ENCODE peak calls at places on chromosomes 11 and 22, in nine cellular contexts. One of them, this sample, is unnamed.

GRCh38 chr11:61429346-61429690 is 457 bp downstream of the CPSF7 start:
- DNase-seq in fibroblast of the aortic adventitia: peak
- DNase-seq in kidney: no peak
- DNase-seq in osteocyte: peak
- DNase-seq in uterus: peak
- DNase-seq in GM20000: peak
- DNase-seq in heart right ventricle: peak
- DNase-seq in lower lobe of right lung: no peak
- DNase-seq in GM12865: peak
- DNase-seq in this sample: no peak

GRCh38 chr11:118607401-118608267 is at the start of gene PHLDB1:
- DNase-seq in fibroblast of the aortic adventitia: peak
- DNase-seq in kidney: peak
- DNase-seq in osteocyte: peak
- DNase-seq in uterus: peak
- DNase-seq in GM20000: no peak
- DNase-seq in heart right ventricle: peak
- DNase-seq in lower lobe of right lung: peak
- DNase-seq in GM12865: peak
- DNase-seq in this sample: peak

GRCh38 chr22:50621491-50621880 is 6.5 kb downstream of the ARSA start:
- DNase-seq in fibroblast of the aortic adventitia: no peak
- DNase-seq in kidney: no peak
- DNase-seq in osteocyte: no peak
- DNase-seq in uterus: no peak
- DNase-seq in GM20000: peak
- DNase-seq in heart right ventricle: no peak
- DNase-seq in lower lobe of right lung: no peak
- DNase-seq in GM12865: peak
- DNase-seq in this sample: no peak

GRCh38 chr11:76612226-76612625 is 58.3 kb downstream of the LRRC32 start:
- DNase-seq in fibroblast of the aortic adventitia: no peak
- DNase-seq in kidney: no peak
- DNase-seq in osteocyte: no peak
- DNase-seq in uterus: no peak
- DNase-seq in GM20000: no peak
- DNase-seq in heart right ventricle: no peak
- DNase-seq in lower lobe of right lung: no peak
- DNase-seq in GM12865: no peak
- DNase-seq in this sample: no peak

GRCh38 chr22:46640293-46640692 is 20.1 kb downstream of the GRAMD4 start:
- DNase-seq in fibroblast of the aortic adventitia: no peak
- DNase-seq in kidney: no peak
- DNase-seq in osteocyte: no peak
- DNase-seq in uterus: no peak
- DNase-seq in GM20000: no peak
- DNase-seq in heart right ventricle: no peak
- DNase-seq in lower lobe of right lung: no peak
- DNase-seq in GM12865: no peak
- DNase-seq in this sample: no peak

GRCh38 chr11:2665747-2666710 is 33.8 kb downstream of the KCNQ1OT1 start:
- DNase-seq in fibroblast of the aortic adventitia: peak
- DNase-seq in kidney: peak
- DNase-seq in osteocyte: peak
- DNase-seq in uterus: peak
- DNase-seq in GM20000: no peak
- DNase-seq in heart right ventricle: no peak
- DNase-seq in lower lobe of right lung: no peak
- DNase-seq in GM12865: no peak
- DNase-seq in this sample: peak

GRCh38 chr22:30305519-30305905 is 16.2 kb upstream of the CASTOR1 start:
- DNase-seq in fibroblast of the aortic adventitia: peak
- DNase-seq in kidney: peak
- DNase-seq in osteocyte: no peak
- DNase-seq in uterus: peak
- DNase-seq in GM20000: peak
- DNase-seq in heart right ventricle: peak
- DNase-seq in lower lobe of right lung: no peak
- DNase-seq in GM12865: peak
- DNase-seq in this sample: peak

GRCh38 chr11:68313574-68314202 is 1.3 kb downstream of the LRP5 start:
- DNase-seq in fibroblast of the aortic adventitia: peak
- DNase-seq in kidney: no peak
- DNase-seq in osteocyte: no peak
- DNase-seq in uterus: no peak
- DNase-seq in GM20000: no peak
- DNase-seq in heart right ventricle: no peak
- DNase-seq in lower lobe of right lung: no peak
- DNase-seq in GM12865: no peak
- DNase-seq in this sample: peak

GRCh38 chr11:17021550-17021949 is 7.3 kb upstream of the PLEKHA7 start:
- DNase-seq in fibroblast of the aortic adventitia: no peak
- DNase-seq in kidney: no peak
- DNase-seq in osteocyte: no peak
- DNase-seq in uterus: no peak
- DNase-seq in GM20000: no peak
- DNase-seq in heart right ventricle: no peak
- DNase-seq in lower lobe of right lung: no peak
- DNase-seq in GM12865: no peak
- DNase-seq in this sample: no peak

GRCh38 chr11:2318707-2319106 is 16.9 kb downstream of the TSPAN32 start:
- DNase-seq in fibroblast of the aortic adventitia: no peak
- DNase-seq in kidney: no peak
- DNase-seq in osteocyte: no peak
- DNase-seq in uterus: no peak
- DNase-seq in GM20000: no peak
- DNase-seq in heart right ventricle: no peak
- DNase-seq in lower lobe of right lung: no peak
- DNase-seq in GM12865: no peak
- DNase-seq in this sample: no peak

GRCh38 chr22:35567214-35567792 is 26.7 kb downstream of the RASD2 start:
- DNase-seq in fibroblast of the aortic adventitia: no peak
- DNase-seq in kidney: no peak
- DNase-seq in osteocyte: no peak
- DNase-seq in uterus: no peak
- DNase-seq in GM20000: no peak
- DNase-seq in heart right ventricle: no peak
- DNase-seq in lower lobe of right lung: no peak
- DNase-seq in GM12865: no peak
- DNase-seq in this sample: no peak

GRCh38 chr11:102359372-102359771 is 12.4 kb downstream of the BIRC2 start:
- DNase-seq in fibroblast of the aortic adventitia: no peak
- DNase-seq in kidney: no peak
- DNase-seq in osteocyte: no peak
- DNase-seq in uterus: no peak
- DNase-seq in GM20000: no peak
- DNase-seq in heart right ventricle: no peak
- DNase-seq in lower lobe of right lung: no peak
- DNase-seq in GM12865: no peak
- DNase-seq in this sample: no peak

GRCh38 chr11:61609970-61610347 is 29.1 kb upstream of the SYT7 start:
- DNase-seq in fibroblast of the aortic adventitia: no peak
- DNase-seq in kidney: no peak
- DNase-seq in osteocyte: no peak
- DNase-seq in uterus: no peak
- DNase-seq in GM20000: no peak
- DNase-seq in heart right ventricle: no peak
- DNase-seq in lower lobe of right lung: no peak
- DNase-seq in GM12865: no peak
- DNase-seq in this sample: no peak

GRCh38 chr22:33803371-33803770 is 116.9 kb downstream of the LARGE1 start:
- DNase-seq in fibroblast of the aortic adventitia: peak
- DNase-seq in kidney: no peak
- DNase-seq in osteocyte: no peak
- DNase-seq in uterus: peak
- DNase-seq in GM20000: no peak
- DNase-seq in heart right ventricle: no peak
- DNase-seq in lower lobe of right lung: no peak
- DNase-seq in GM12865: no peak
- DNase-seq in this sample: no peak

GRCh38 chr11:77346906-77347603 is 45.6 kb upstream of the GDPD4 start:
- DNase-seq in fibroblast of the aortic adventitia: peak
- DNase-seq in kidney: no peak
- DNase-seq in osteocyte: no peak
- DNase-seq in uterus: no peak
- DNase-seq in GM20000: no peak
- DNase-seq in heart right ventricle: no peak
- DNase-seq in lower lobe of right lung: no peak
- DNase-seq in GM12865: no peak
- DNase-seq in this sample: no peak

GRCh38 chr22:23063539-23064380 is 6.6 kb upstream of the GNAZ start:
- DNase-seq in fibroblast of the aortic adventitia: no peak
- DNase-seq in kidney: peak
- DNase-seq in osteocyte: peak
- DNase-seq in uterus: no peak
- DNase-seq in GM20000: no peak
- DNase-seq in heart right ventricle: peak
- DNase-seq in lower lobe of right lung: peak
- DNase-seq in GM12865: no peak
- DNase-seq in this sample: peak

GRCh38 chr22:32574397-32574796 is 99.8 kb downstream of the FBXO7 start:
- DNase-seq in fibroblast of the aortic adventitia: no peak
- DNase-seq in kidney: no peak
- DNase-seq in osteocyte: no peak
- DNase-seq in uterus: no peak
- DNase-seq in GM20000: no peak
- DNase-seq in heart right ventricle: no peak
- DNase-seq in lower lobe of right lung: no peak
- DNase-seq in GM12865: no peak
- DNase-seq in this sample: no peak

GRCh38 chr11:69697861-69698260 is 6.0 kb downstream of the FGF19 start:
- DNase-seq in fibroblast of the aortic adventitia: no peak
- DNase-seq in kidney: no peak
- DNase-seq in osteocyte: no peak
- DNase-seq in uterus: no peak
- DNase-seq in GM20000: no peak
- DNase-seq in heart right ventricle: no peak
- DNase-seq in lower lobe of right lung: no peak
- DNase-seq in GM12865: no peak
- DNase-seq in this sample: no peak

GRCh38 chr11:16280256-16280682 is 76.1 kb downstream of the SOX6 start:
- DNase-seq in fibroblast of the aortic adventitia: no peak
- DNase-seq in kidney: no peak
- DNase-seq in osteocyte: no peak
- DNase-seq in uterus: no peak
- DNase-seq in GM20000: no peak
- DNase-seq in heart right ventricle: peak
- DNase-seq in lower lobe of right lung: peak
- DNase-seq in GM12865: peak
- DNase-seq in this sample: no peak

GRCh38 chr11:45233804-45234170 is 52.4 kb downstream of the SYT13 start:
- DNase-seq in fibroblast of the aortic adventitia: no peak
- DNase-seq in kidney: no peak
- DNase-seq in osteocyte: no peak
- DNase-seq in uterus: no peak
- DNase-seq in GM20000: no peak
- DNase-seq in heart right ventricle: no peak
- DNase-seq in lower lobe of right lung: no peak
- DNase-seq in GM12865: no peak
- DNase-seq in this sample: no peak
- TF ChIP-seq CTCF in fibroblast of the aortic adventitia: no peak
- TF ChIP-seq CTCF in kidney: no peak
- TF ChIP-seq CTCF in osteocyte: no peak
- TF ChIP-seq CTCF in uterus: no peak
- TF ChIP-seq CTCF in GM20000: no peak
- TF ChIP-seq CTCF in heart right ventricle: no peak
- TF ChIP-seq CTCF in lower lobe of right lung: no peak
- TF ChIP-seq CTCF in GM12865: no peak
- TF ChIP-seq CTCF in this sample: no peak

DNA sequence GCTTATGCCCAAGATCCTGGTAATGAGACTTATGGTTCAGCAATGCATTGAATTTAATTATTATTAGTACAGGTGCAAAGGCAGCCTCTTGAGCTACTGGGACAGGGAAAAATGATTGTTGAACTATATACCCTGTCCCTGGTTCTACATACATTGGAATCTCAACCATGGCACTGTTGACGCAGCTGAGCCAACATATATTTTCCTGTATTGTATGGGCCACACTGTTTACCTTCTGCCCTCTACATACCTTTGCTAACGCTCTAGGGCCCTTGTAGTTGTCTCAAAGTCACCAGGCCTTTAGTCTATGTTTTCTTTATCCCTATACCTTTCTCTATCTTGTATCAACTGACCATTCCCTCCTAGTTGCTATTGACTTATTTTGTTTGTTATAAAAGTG is 22.6 kb downstream of the KREMEN1 start:
- DNase-seq in fibroblast of the aortic adventitia: no peak
- DNase-seq in kidney: no peak
- DNase-seq in osteocyte: no peak
- DNase-seq in uterus: no peak
- DNase-seq in GM20000: no peak
- DNase-seq in heart right ventricle: no peak
- DNase-seq in lower lobe of right lung: no peak
- DNase-seq in GM12865: no peak
- DNase-seq in this sample: no peak
- TF ChIP-seq CTCF in fibroblast of the aortic adventitia: no peak
- TF ChIP-seq CTCF in kidney: no peak
- TF ChIP-seq CTCF in osteocyte: no peak
- TF ChIP-seq CTCF in uterus: no peak
- TF ChIP-seq CTCF in GM20000: no peak
- TF ChIP-seq CTCF in heart right ventricle: no peak
- TF ChIP-seq CTCF in lower lobe of right lung: no peak
- TF ChIP-seq CTCF in GM12865: no peak
- TF ChIP-seq CTCF in this sample: no peak

DNA sequence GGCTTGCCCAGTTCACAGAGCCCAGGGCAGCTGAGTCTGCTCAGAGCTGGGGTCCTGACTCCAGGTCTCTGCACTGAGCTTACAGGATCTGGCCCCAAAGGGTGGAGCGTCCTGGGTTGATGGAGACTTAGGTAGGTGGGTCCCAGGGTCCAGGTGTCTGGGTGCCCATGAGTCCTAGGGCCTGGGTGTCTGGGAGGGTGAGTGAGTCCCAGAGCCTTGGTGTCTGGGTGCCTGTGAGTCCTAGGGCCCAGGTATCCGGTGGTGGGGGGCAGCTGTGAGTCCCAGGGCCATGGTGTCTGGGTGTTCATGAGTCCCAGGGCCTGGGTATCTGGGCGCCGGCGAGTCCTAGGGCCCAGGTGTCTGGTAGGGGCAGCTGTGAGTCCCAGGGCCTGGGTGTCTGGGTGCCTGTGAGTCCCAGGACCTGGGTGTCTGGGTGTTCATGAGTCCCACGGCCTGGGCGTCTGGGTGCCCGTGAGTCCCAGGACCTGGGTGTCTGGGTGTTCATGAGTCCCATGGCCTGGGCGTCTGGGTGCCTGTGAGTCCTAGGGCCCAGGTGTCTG is 1505.6 kb downstream of the BRD1 start:
- DNase-seq in fibroblast of the aortic adventitia: no peak
- DNase-seq in kidney: peak
- DNase-seq in osteocyte: no peak
- DNase-seq in uterus: no peak
- DNase-seq in GM20000: no peak
- DNase-seq in heart right ventricle: no peak
- DNase-seq in lower lobe of right lung: peak
- DNase-seq in GM12865: no peak
- DNase-seq in this sample: no peak
- TF ChIP-seq CTCF in fibroblast of the aortic adventitia: no peak
- TF ChIP-seq CTCF in kidney: no peak
- TF ChIP-seq CTCF in osteocyte: no peak
- TF ChIP-seq CTCF in uterus: no peak
- TF ChIP-seq CTCF in GM20000: no peak
- TF ChIP-seq CTCF in heart right ventricle: no peak
- TF ChIP-seq CTCF in lower lobe of right lung: no peak
- TF ChIP-seq CTCF in GM12865: no peak
- TF ChIP-seq CTCF in this sample: no peak

GRCh38 chr11:120168108-120168959 is 30.4 kb upstream of the TRIM29 start:
- DNase-seq in fibroblast of the aortic adventitia: no peak
- DNase-seq in kidney: peak
- DNase-seq in osteocyte: no peak
- DNase-seq in uterus: no peak
- DNase-seq in GM20000: peak
- DNase-seq in heart right ventricle: no peak
- DNase-seq in lower lobe of right lung: no peak
- DNase-seq in GM12865: no peak
- DNase-seq in this sample: no peak
- TF ChIP-seq CTCF in fibroblast of the aortic adventitia: no peak
- TF ChIP-seq CTCF in kidney: no peak
- TF ChIP-seq CTCF in osteocyte: no peak
- TF ChIP-seq CTCF in uterus: no peak
- TF ChIP-seq CTCF in GM20000: no peak
- TF ChIP-seq CTCF in heart right ventricle: no peak
- TF ChIP-seq CTCF in lower lobe of right lung: no peak
- TF ChIP-seq CTCF in GM12865: no peak
- TF ChIP-seq CTCF in this sample: no peak

This sample was measured in ovary.